ENCODE peak calls at places on chromosomes 5 and 9, in nine cellular contexts. D, H, T, I, Y, B, K, W and Q are unnamed samples.

GRCh38 chr5:121424976-121425375 is 426.7 kb upstream of the FTMT start:
- DNase-seq in D (no peak), H (no peak), T (no peak), I (no peak), Y (no peak), B (no peak), K (no peak), W (peak; percentile 6), Q (no peak)

GRCh38 chr5:151663617-151664322 is 22.9 kb downstream of the SPARC start:
- DNase-seq in D (no peak), H (no peak), T (no peak), I (no peak), Y (no peak), B (peak; percentile 36), K (peak; percentile 33), W (peak; percentile 6), Q (no peak)

GRCh38 chr9:133734600-133735414 is 3.3 kb downstream of the SARDH start:
- DNase-seq in D (no peak), H (no peak), T (no peak), I (no peak), Y (no peak), B (no peak), K (no peak), W (no peak), Q (no peak)

GRCh38 chr9:93087971-93088655 is 7.9 kb upstream of the CARD19 start:
- DNase-seq in D (no peak), H (no peak), T (no peak), I (no peak), Y (no peak), B (no peak), K (no peak), W (no peak), Q (no peak)

GRCh38 chr5:176819476-176819875 is 9.1 kb downstream of the UNC5A start:
- DNase-seq in D (no peak), H (no peak), T (no peak), I (no peak), Y (no peak), B (no peak), K (no peak), W (no peak), Q (no peak)

GRCh38 chr5:88438006-88438405 is 169.4 kb upstream of the TMEM161B start:
- DNase-seq in D (no peak), H (peak; percentile 11), T (peak; percentile 36), I (no peak), Y (no peak), B (no peak), K (no peak), W (peak; percentile 17), Q (no peak)

GRCh38 chr5:95076395-95077165 is 208.3 kb downstream of the MCTP1 start:
- DNase-seq in D (peak; percentile 61), H (no peak), T (no peak), I (no peak), Y (no peak), B (no peak), K (peak; percentile 73), W (no peak), Q (no peak)

GRCh38 chr9:71663216-71663615 is 105.1 kb downstream of the CEMIP2 start:
- DNase-seq in D (no peak), H (no peak), T (peak; percentile 8), I (no peak), Y (no peak), B (no peak), K (peak; percentile 60), W (no peak), Q (no peak)

GRCh38 chr9:20753761-20754160 is 69.7 kb downstream of the FOCAD start:
- DNase-seq in D (no peak), H (peak; percentile 43), T (peak; percentile 20), I (no peak), Y (no peak), B (no peak), K (no peak), W (no peak), Q (no peak)

GRCh38 chr5:139473565-139473964 is 2.8 kb downstream of the SMIM33 start:
- DNase-seq in D (no peak), H (peak; percentile 48), T (peak; percentile 43), I (no peak), Y (no peak), B (no peak), K (peak; percentile 64), W (peak; percentile 64), Q (no peak)

GRCh38 chr9:134360897-134361296 is 34.6 kb downstream of the RXRA start:
- DNase-seq in D (no peak), H (peak; percentile 83), T (peak; percentile 43), I (no peak), Y (no peak), B (no peak), K (peak; percentile 35), W (no peak), Q (no peak)

GRCh38 chr9:106929471-106930198 is 66.7 kb downstream of the ZNF462 start:
- DNase-seq in D (no peak), H (no peak), T (peak; percentile 10), I (no peak), Y (no peak), B (no peak), K (peak; percentile 76), W (no peak), Q (no peak)

GRCh38 chr9:1013018-1013417 is 36.6 kb downstream of the DMRT3 start:
- DNase-seq in D (no peak), H (no peak), T (no peak), I (no peak), Y (no peak), B (no peak), K (no peak), W (no peak), Q (no peak)

GRCh38 chr9:136695435-136695895 is 8.2 kb upstream of the AGPAT2 start:
- DNase-seq in D (no peak), H (no peak), T (no peak), I (no peak), Y (no peak), B (peak; percentile 98), K (peak; percentile 29), W (peak; percentile 99), Q (peak; percentile 97)

GRCh38 chr9:132457508-132457907 is 47.5 kb downstream of the CFAP77 start:
- DNase-seq in D (no peak), H (no peak), T (no peak), I (no peak), Y (no peak), B (no peak), K (no peak), W (no peak), Q (no peak)

GRCh38 chr5:1547655-1548054 is 23.9 kb upstream of the LPCAT1 start:
- DNase-seq in D (no peak), H (no peak), T (no peak), I (no peak), Y (no peak), B (no peak), K (no peak), W (no peak), Q (no peak)

GRCh38 chr5:172860520-172861443 is 26.7 kb downstream of the ERGIC1 start:
- DNase-seq in D (no peak), H (peak; percentile 84), T (peak; percentile 82), I (no peak), Y (no peak), B (no peak), K (peak; percentile 90), W (no peak), Q (no peak)

GRCh38 chr9:134807726-134808125 is 72.9 kb upstream of the FCN2 start:
- DNase-seq in D (peak; percentile 48), H (peak; percentile 59), T (peak; percentile 70), I (peak; percentile 36), Y (no peak), B (no peak), K (peak; percentile 40), W (no peak), Q (no peak)

GRCh38 chr9:79858509-79858908 is 286.7 kb downstream of the TLE4 start:
- DNase-seq in D (no peak), H (peak; percentile 44), T (peak; percentile 27), I (no peak), Y (no peak), B (no peak), K (peak; percentile 4), W (no peak), Q (no peak)

GRCh38 chr5:100777680-100778281 is 125.3 kb downstream of the ST8SIA4 start:
- DNase-seq in D (peak; percentile 41), H (peak; percentile 65), T (peak; percentile 65), I (peak; percentile 87), Y (no peak), B (no peak), K (peak; percentile 91), W (no peak), Q (no peak)

GRCh38 chr9:104748359-104749031 is 1.0 kb downstream of the NIPSNAP3A start:
- DNase-seq in D (no peak), H (peak; percentile 56), T (peak; percentile 55), I (no peak), Y (no peak), B (peak; percentile 29), K (peak; percentile 50), W (peak; percentile 70), Q (no peak)